ENCODE peak calls at places on chromosomes 13 and 19, in four cellular contexts. Q is suprapubic skin, P is upper lobe of left lung, S is spleen. K is an unnamed sample.

GRCh38 chr19:17488593-17489391 is 18.5 kb downstream of the SLC27A1 start:
- DNase-seq in Q (no peak), P (peak), S (peak), K (peak)

GRCh38 chr19:873084-874019 is 13.9 kb downstream of the CFD start:
- DNase-seq in Q (no peak), P (peak), S (peak), K (no peak)

GRCh38 chr19:1243768-1244692 is 2.5 kb downstream of the ATP5F1D start:
- DNase-seq in Q (peak), P (peak), S (peak), K (peak)

GRCh38 chr13:91375119-91375729 is 23.2 kb upstream of the GPC5 start:
- DNase-seq in Q (no peak), P (no peak), S (no peak), K (no peak)

GRCh38 chr19:1247747-1248453 is 483 bp upstream of the MIDN start:
- DNase-seq in Q (peak), P (peak), S (peak), K (peak)

GRCh38 chr19:6521718-6522646 is 8.8 kb upstream of the TNFSF9 start:
- DNase-seq in Q (no peak), P (peak), S (peak), K (peak)

GRCh38 chr19:2492870-2493269 is 16.9 kb downstream of the GADD45B start:
- DNase-seq in Q (no peak), P (no peak), S (no peak), K (no peak)

GRCh38 chr13:37427843-37428494 is 170.6 kb downstream of the POSTN start:
- DNase-seq in Q (no peak), P (no peak), S (no peak), K (no peak)

GRCh38 chr19:27777726-27778125 is 1435.2 kb downstream of the UQCRFS1 start:
- DNase-seq in Q (no peak), P (no peak), S (no peak), K (no peak)

GRCh38 chr13:83995930-83996329 is 113.7 kb upstream of the SLITRK1 start:
- DNase-seq in Q (no peak), P (no peak), S (no peak), K (no peak)

GRCh38 chr19:5207806-5208205 is 132.8 kb downstream of the PTPRS start:
- DNase-seq in Q (no peak), P (no peak), S (no peak), K (no peak)

GRCh38 chr19:50384685-50385535 is 763 bp downstream of the POLD1 start:
- DNase-seq in Q (no peak), P (no peak), S (no peak), K (no peak)

GRCh38 chr13:51275101-51275500 is 52.9 kb downstream of the FAM124A start:
- DNase-seq in Q (no peak), P (no peak), S (no peak), K (no peak)

GRCh38 chr13:39892731-39893293 is 237.3 kb downstream of the COG6 start:
- DNase-seq in Q (no peak), P (no peak), S (no peak), K (no peak)

GRCh38 chr19:54104998-54105715 is 2.5 kb downstream of the NDUFA3 start:
- DNase-seq in Q (no peak), P (no peak), S (peak), K (no peak)
- H3K4me3 ChIP-seq in Q (no peak), P (no peak), S (no peak), K (no peak)

GRCh38 chr19:23222998-23223652 is 27.1 kb downstream of the ZNF724 start:
- DNase-seq in Q (no peak), P (no peak), S (no peak), K (no peak)
- TF ChIP-seq POLR2AphosphoS5 in Q (no peak), P (no peak), S (no peak), K (no peak)

GRCh38 chr19:19900124-19900523 is 622 bp upstream of the ZNF93 start:
- DNase-seq in Q (no peak), P (no peak), S (no peak), K (no peak)

DNA sequence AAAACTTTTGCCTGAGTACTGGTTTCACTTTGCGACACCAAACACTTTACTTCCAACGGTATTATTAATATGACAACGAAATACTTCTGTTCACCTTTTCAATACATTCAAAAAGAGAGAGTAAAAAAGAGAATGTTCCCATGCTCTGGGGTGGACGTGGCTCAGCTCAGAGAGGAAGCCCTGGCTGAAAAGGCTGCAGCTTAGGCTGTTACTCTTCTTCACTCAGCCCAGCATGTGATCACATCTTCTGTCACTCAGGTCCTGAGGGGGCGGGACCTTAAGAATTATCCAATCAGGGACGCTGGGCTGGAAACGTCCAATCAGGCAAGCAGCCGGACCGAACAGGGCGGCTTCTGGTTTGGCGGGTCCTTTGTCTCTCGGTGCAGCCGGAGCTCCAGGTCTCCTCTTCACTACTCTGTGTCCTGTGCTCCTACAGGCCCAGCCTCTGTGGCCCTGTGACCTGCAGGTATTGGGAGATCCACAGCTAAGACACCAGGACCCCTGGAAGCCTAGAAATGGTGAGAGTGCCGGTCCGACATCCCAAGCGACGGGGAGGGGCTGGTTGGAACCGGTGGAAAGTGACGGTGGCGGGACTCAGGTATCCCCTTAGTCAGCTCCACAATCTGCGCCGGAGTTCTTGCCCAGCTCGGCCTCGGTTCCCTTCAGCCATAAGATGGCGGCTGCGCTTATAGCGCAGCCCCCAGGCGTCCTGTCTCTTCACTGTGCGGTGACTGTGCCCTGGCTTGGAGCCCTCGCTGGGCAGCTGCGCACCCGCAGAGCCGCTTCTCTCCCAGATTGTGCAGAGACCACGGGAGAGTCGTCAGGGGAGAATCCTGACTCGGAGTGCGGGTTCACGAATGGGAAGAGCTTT is at the start of gene ZNF93:
- DNase-seq in Q (peak), P (peak), S (peak), K (peak)
- TF ChIP-seq CTCF in Q (no peak), P (no peak), S (no peak), K (no peak)

GRCh38 chr13:78772933-78773332 is 114.0 kb upstream of the OBI1 start:
- DNase-seq in Q (no peak), P (no peak), S (no peak), K (no peak)
- H3K4me3 ChIP-seq in Q (no peak), P (no peak), S (no peak), K (no peak)

K was measured in stomach.